ENCODE peak calls at places on chromosome 4, in ten cellular contexts. One of them, this sample, is unnamed.

GRCh38 chr4:7786040-7786439 is 153.6 kb downstream of the AFAP1 start:
- DNase-seq in activated naive CD8-positive, alpha-beta T cell treated with anti-CD3 and anti-CD28 coated beads, Interleukin-2, amount 50 U/mL, for 24 hours: no peak
- DNase-seq in COR-L47: no peak
- DNase-seq in iris pigment epithelial cell: no peak
- DNase-seq in activated CD4-positive, CD25-positive, alpha-beta regulatory T cell treated with anti-CD3 and anti-CD28 coated beads, Interleukin-2, amount 50 U/mL, for 72 hours: no peak
- DNase-seq in DMS79 treated with DMSO at 0.1 percent for 48 hours: no peak
- DNase-seq in activated T-helper 1 cell treated with anti-CD3 and anti-CD28 coated beads, Interleukin-12 subunit alpha, Interleukin-12 subunit beta, Interleukin-2, Interleukin-4 antibody, amounts not matched to agents 30 ng/mL and 10 ng/mL and 1 ng/mL, durations not matched to agents 14 hours and 24 hours and 36 hours: no peak
- DNase-seq in lung microvascular endothelial cell: no peak
- DNase-seq in mucosa of gallbladder: no peak
- DNase-seq in T1000: no peak
- DNase-seq in this sample: no peak

GRCh38 chr4:3613980-3614730 is 81.9 kb upstream of the LRPAP1 start:
- DNase-seq in activated CD4-positive, CD25-positive, alpha-beta regulatory T cell treated with anti-CD3 and anti-CD28 coated beads, Interleukin-2, amount 50 U/mL, for 72 hours: no peak
- DNase-seq in T1000: no peak
- DNase-seq in DMS79 treated with DMSO at 0.1 percent for 48 hours: peak; percentile 26
- DNase-seq in iris pigment epithelial cell: no peak
- DNase-seq in activated T-helper 1 cell treated with anti-CD3 and anti-CD28 coated beads, Interleukin-12 subunit alpha, Interleukin-12 subunit beta, Interleukin-2, Interleukin-4 antibody, amounts not matched to agents 30 ng/mL and 10 ng/mL and 1 ng/mL, durations not matched to agents 14 hours and 24 hours and 36 hours: no peak
- DNase-seq in activated naive CD8-positive, alpha-beta T cell treated with anti-CD3 and anti-CD28 coated beads, Interleukin-2, amount 50 U/mL, for 24 hours: no peak
- DNase-seq in lung microvascular endothelial cell: no peak
- DNase-seq in mucosa of gallbladder: peak; percentile 23
- DNase-seq in COR-L47: peak; percentile 79
- DNase-seq in this sample: no peak

GRCh38 chr4:8939160-8939855 is 67.7 kb upstream of the HMX1 start:
- DNase-seq in lung microvascular endothelial cell: no peak
- DNase-seq in T1000: no peak
- DNase-seq in COR-L47: no peak
- DNase-seq in mucosa of gallbladder: no peak
- DNase-seq in iris pigment epithelial cell: no peak
- DNase-seq in activated T-helper 1 cell treated with anti-CD3 and anti-CD28 coated beads, Interleukin-12 subunit alpha, Interleukin-12 subunit beta, Interleukin-2, Interleukin-4 antibody, amounts not matched to agents 30 ng/mL and 10 ng/mL and 1 ng/mL, durations not matched to agents 14 hours and 24 hours and 36 hours: no peak
- DNase-seq in activated CD4-positive, CD25-positive, alpha-beta regulatory T cell treated with anti-CD3 and anti-CD28 coated beads, Interleukin-2, amount 50 U/mL, for 72 hours: no peak
- DNase-seq in DMS79 treated with DMSO at 0.1 percent for 48 hours: no peak
- DNase-seq in activated naive CD8-positive, alpha-beta T cell treated with anti-CD3 and anti-CD28 coated beads, Interleukin-2, amount 50 U/mL, for 24 hours: no peak
- DNase-seq in this sample: no peak

GRCh38 chr4:8690811-8691775 is 98.5 kb downstream of the CPZ start:
- DNase-seq in lung microvascular endothelial cell: no peak
- DNase-seq in T1000: no peak
- DNase-seq in mucosa of gallbladder: no peak
- DNase-seq in activated naive CD8-positive, alpha-beta T cell treated with anti-CD3 and anti-CD28 coated beads, Interleukin-2, amount 50 U/mL, for 24 hours: no peak
- DNase-seq in iris pigment epithelial cell: no peak
- DNase-seq in COR-L47: no peak
- DNase-seq in activated CD4-positive, CD25-positive, alpha-beta regulatory T cell treated with anti-CD3 and anti-CD28 coated beads, Interleukin-2, amount 50 U/mL, for 72 hours: no peak
- DNase-seq in activated T-helper 1 cell treated with anti-CD3 and anti-CD28 coated beads, Interleukin-12 subunit alpha, Interleukin-12 subunit beta, Interleukin-2, Interleukin-4 antibody, amounts not matched to agents 30 ng/mL and 10 ng/mL and 1 ng/mL, durations not matched to agents 14 hours and 24 hours and 36 hours: no peak
- DNase-seq in DMS79 treated with DMSO at 0.1 percent for 48 hours: no peak
- DNase-seq in this sample: no peak

GRCh38 chr4:74087481-74087880 is 11.5 kb downstream of the CXCL2 start:
- DNase-seq in T1000: no peak
- DNase-seq in activated naive CD8-positive, alpha-beta T cell treated with anti-CD3 and anti-CD28 coated beads, Interleukin-2, amount 50 U/mL, for 24 hours: no peak
- DNase-seq in iris pigment epithelial cell: no peak
- DNase-seq in DMS79 treated with DMSO at 0.1 percent for 48 hours: no peak
- DNase-seq in lung microvascular endothelial cell: no peak
- DNase-seq in COR-L47: no peak
- DNase-seq in mucosa of gallbladder: no peak
- DNase-seq in activated T-helper 1 cell treated with anti-CD3 and anti-CD28 coated beads, Interleukin-12 subunit alpha, Interleukin-12 subunit beta, Interleukin-2, Interleukin-4 antibody, amounts not matched to agents 30 ng/mL and 10 ng/mL and 1 ng/mL, durations not matched to agents 14 hours and 24 hours and 36 hours: no peak
- DNase-seq in activated CD4-positive, CD25-positive, alpha-beta regulatory T cell treated with anti-CD3 and anti-CD28 coated beads, Interleukin-2, amount 50 U/mL, for 72 hours: no peak
- DNase-seq in this sample: no peak

GRCh38 chr4:143270266-143270838 is 66.3 kb upstream of the GAB1 start:
- DNase-seq in activated CD4-positive, CD25-positive, alpha-beta regulatory T cell treated with anti-CD3 and anti-CD28 coated beads, Interleukin-2, amount 50 U/mL, for 72 hours: no peak
- DNase-seq in iris pigment epithelial cell: no peak
- DNase-seq in lung microvascular endothelial cell: no peak
- DNase-seq in DMS79 treated with DMSO at 0.1 percent for 48 hours: no peak
- DNase-seq in activated naive CD8-positive, alpha-beta T cell treated with anti-CD3 and anti-CD28 coated beads, Interleukin-2, amount 50 U/mL, for 24 hours: no peak
- DNase-seq in COR-L47: no peak
- DNase-seq in mucosa of gallbladder: peak; percentile 15
- DNase-seq in activated T-helper 1 cell treated with anti-CD3 and anti-CD28 coated beads, Interleukin-12 subunit alpha, Interleukin-12 subunit beta, Interleukin-2, Interleukin-4 antibody, amounts not matched to agents 30 ng/mL and 10 ng/mL and 1 ng/mL, durations not matched to agents 14 hours and 24 hours and 36 hours: no peak
- DNase-seq in T1000: no peak
- DNase-seq in this sample: no peak

GRCh38 chr4:136036744-136037143 is 1495.5 kb downstream of the PCDH18 start:
- DNase-seq in T1000: peak; percentile 38
- DNase-seq in activated CD4-positive, CD25-positive, alpha-beta regulatory T cell treated with anti-CD3 and anti-CD28 coated beads, Interleukin-2, amount 50 U/mL, for 72 hours: no peak
- DNase-seq in DMS79 treated with DMSO at 0.1 percent for 48 hours: no peak
- DNase-seq in lung microvascular endothelial cell: no peak
- DNase-seq in mucosa of gallbladder: no peak
- DNase-seq in iris pigment epithelial cell: peak; percentile 96
- DNase-seq in COR-L47: no peak
- DNase-seq in activated naive CD8-positive, alpha-beta T cell treated with anti-CD3 and anti-CD28 coated beads, Interleukin-2, amount 50 U/mL, for 24 hours: no peak
- DNase-seq in activated T-helper 1 cell treated with anti-CD3 and anti-CD28 coated beads, Interleukin-12 subunit alpha, Interleukin-12 subunit beta, Interleukin-2, Interleukin-4 antibody, amounts not matched to agents 30 ng/mL and 10 ng/mL and 1 ng/mL, durations not matched to agents 14 hours and 24 hours and 36 hours: no peak
- DNase-seq in this sample: no peak

GRCh38 chr4:129145222-129145730 is 49.3 kb downstream of the C4orf33 start:
- DNase-seq in activated T-helper 1 cell treated with anti-CD3 and anti-CD28 coated beads, Interleukin-12 subunit alpha, Interleukin-12 subunit beta, Interleukin-2, Interleukin-4 antibody, amounts not matched to agents 30 ng/mL and 10 ng/mL and 1 ng/mL, durations not matched to agents 14 hours and 24 hours and 36 hours: no peak
- DNase-seq in COR-L47: no peak
- DNase-seq in activated naive CD8-positive, alpha-beta T cell treated with anti-CD3 and anti-CD28 coated beads, Interleukin-2, amount 50 U/mL, for 24 hours: no peak
- DNase-seq in activated CD4-positive, CD25-positive, alpha-beta regulatory T cell treated with anti-CD3 and anti-CD28 coated beads, Interleukin-2, amount 50 U/mL, for 72 hours: no peak
- DNase-seq in T1000: no peak
- DNase-seq in DMS79 treated with DMSO at 0.1 percent for 48 hours: no peak
- DNase-seq in mucosa of gallbladder: no peak
- DNase-seq in lung microvascular endothelial cell: no peak
- DNase-seq in iris pigment epithelial cell: no peak
- DNase-seq in this sample: no peak

GRCh38 chr4:121574618-121575017 is 122.2 kb downstream of the ANXA5 start:
- DNase-seq in lung microvascular endothelial cell: no peak
- DNase-seq in activated CD4-positive, CD25-positive, alpha-beta regulatory T cell treated with anti-CD3 and anti-CD28 coated beads, Interleukin-2, amount 50 U/mL, for 72 hours: no peak
- DNase-seq in activated T-helper 1 cell treated with anti-CD3 and anti-CD28 coated beads, Interleukin-12 subunit alpha, Interleukin-12 subunit beta, Interleukin-2, Interleukin-4 antibody, amounts not matched to agents 30 ng/mL and 10 ng/mL and 1 ng/mL, durations not matched to agents 14 hours and 24 hours and 36 hours: no peak
- DNase-seq in COR-L47: no peak
- DNase-seq in activated naive CD8-positive, alpha-beta T cell treated with anti-CD3 and anti-CD28 coated beads, Interleukin-2, amount 50 U/mL, for 24 hours: no peak
- DNase-seq in iris pigment epithelial cell: no peak
- DNase-seq in DMS79 treated with DMSO at 0.1 percent for 48 hours: no peak
- DNase-seq in T1000: no peak
- DNase-seq in mucosa of gallbladder: no peak
- DNase-seq in this sample: no peak

GRCh38 chr4:8294036-8294435 is 24.5 kb downstream of the HTRA3 start:
- DNase-seq in COR-L47: no peak
- DNase-seq in activated CD4-positive, CD25-positive, alpha-beta regulatory T cell treated with anti-CD3 and anti-CD28 coated beads, Interleukin-2, amount 50 U/mL, for 72 hours: no peak
- DNase-seq in mucosa of gallbladder: no peak
- DNase-seq in iris pigment epithelial cell: no peak
- DNase-seq in activated naive CD8-positive, alpha-beta T cell treated with anti-CD3 and anti-CD28 coated beads, Interleukin-2, amount 50 U/mL, for 24 hours: no peak
- DNase-seq in activated T-helper 1 cell treated with anti-CD3 and anti-CD28 coated beads, Interleukin-12 subunit alpha, Interleukin-12 subunit beta, Interleukin-2, Interleukin-4 antibody, amounts not matched to agents 30 ng/mL and 10 ng/mL and 1 ng/mL, durations not matched to agents 14 hours and 24 hours and 36 hours: no peak
- DNase-seq in DMS79 treated with DMSO at 0.1 percent for 48 hours: no peak
- DNase-seq in T1000: no peak
- DNase-seq in lung microvascular endothelial cell: no peak
- DNase-seq in this sample: no peak

GRCh38 chr4:181528570-181529184 is 714.5 kb upstream of the TENM3 start:
- DNase-seq in T1000: peak; percentile 4
- DNase-seq in activated CD4-positive, CD25-positive, alpha-beta regulatory T cell treated with anti-CD3 and anti-CD28 coated beads, Interleukin-2, amount 50 U/mL, for 72 hours: no peak
- DNase-seq in activated naive CD8-positive, alpha-beta T cell treated with anti-CD3 and anti-CD28 coated beads, Interleukin-2, amount 50 U/mL, for 24 hours: peak; percentile 23
- DNase-seq in COR-L47: peak; percentile 84
- DNase-seq in mucosa of gallbladder: peak; percentile 75
- DNase-seq in activated T-helper 1 cell treated with anti-CD3 and anti-CD28 coated beads, Interleukin-12 subunit alpha, Interleukin-12 subunit beta, Interleukin-2, Interleukin-4 antibody, amounts not matched to agents 30 ng/mL and 10 ng/mL and 1 ng/mL, durations not matched to agents 14 hours and 24 hours and 36 hours: no peak
- DNase-seq in DMS79 treated with DMSO at 0.1 percent for 48 hours: peak; percentile 13
- DNase-seq in lung microvascular endothelial cell: peak; percentile 22
- DNase-seq in iris pigment epithelial cell: peak; percentile 61
- DNase-seq in this sample: peak; percentile 99

GRCh38 chr4:29467044-29467717 is 1253.0 kb upstream of the PCDH7 start:
- DNase-seq in activated naive CD8-positive, alpha-beta T cell treated with anti-CD3 and anti-CD28 coated beads, Interleukin-2, amount 50 U/mL, for 24 hours: no peak
- DNase-seq in T1000: no peak
- DNase-seq in lung microvascular endothelial cell: no peak
- DNase-seq in iris pigment epithelial cell: peak; percentile 15
- DNase-seq in DMS79 treated with DMSO at 0.1 percent for 48 hours: no peak
- DNase-seq in mucosa of gallbladder: no peak
- DNase-seq in activated CD4-positive, CD25-positive, alpha-beta regulatory T cell treated with anti-CD3 and anti-CD28 coated beads, Interleukin-2, amount 50 U/mL, for 72 hours: no peak
- DNase-seq in COR-L47: no peak
- DNase-seq in activated T-helper 1 cell treated with anti-CD3 and anti-CD28 coated beads, Interleukin-12 subunit alpha, Interleukin-12 subunit beta, Interleukin-2, Interleukin-4 antibody, amounts not matched to agents 30 ng/mL and 10 ng/mL and 1 ng/mL, durations not matched to agents 14 hours and 24 hours and 36 hours: no peak
- DNase-seq in this sample: no peak

GRCh38 chr4:13656569-13656988 is 29.1 kb upstream of the BOD1L1 start:
- DNase-seq in activated T-helper 1 cell treated with anti-CD3 and anti-CD28 coated beads, Interleukin-12 subunit alpha, Interleukin-12 subunit beta, Interleukin-2, Interleukin-4 antibody, amounts not matched to agents 30 ng/mL and 10 ng/mL and 1 ng/mL, durations not matched to agents 14 hours and 24 hours and 36 hours: peak; percentile 48
- DNase-seq in T1000: peak; percentile 60
- DNase-seq in lung microvascular endothelial cell: peak; percentile 71
- DNase-seq in DMS79 treated with DMSO at 0.1 percent for 48 hours: peak; percentile 22
- DNase-seq in COR-L47: peak; percentile 21
- DNase-seq in mucosa of gallbladder: peak; percentile 54
- DNase-seq in iris pigment epithelial cell: peak; percentile 64
- DNase-seq in activated CD4-positive, CD25-positive, alpha-beta regulatory T cell treated with anti-CD3 and anti-CD28 coated beads, Interleukin-2, amount 50 U/mL, for 72 hours: peak; percentile 68
- DNase-seq in activated naive CD8-positive, alpha-beta T cell treated with anti-CD3 and anti-CD28 coated beads, Interleukin-2, amount 50 U/mL, for 24 hours: peak; percentile 69
- DNase-seq in this sample: peak; percentile 41

GRCh38 chr4:143721317-143721716 is 20.8 kb upstream of the FREM3 start:
- DNase-seq in activated T-helper 1 cell treated with anti-CD3 and anti-CD28 coated beads, Interleukin-12 subunit alpha, Interleukin-12 subunit beta, Interleukin-2, Interleukin-4 antibody, amounts not matched to agents 30 ng/mL and 10 ng/mL and 1 ng/mL, durations not matched to agents 14 hours and 24 hours and 36 hours: no peak
- DNase-seq in mucosa of gallbladder: no peak
- DNase-seq in T1000: no peak
- DNase-seq in activated naive CD8-positive, alpha-beta T cell treated with anti-CD3 and anti-CD28 coated beads, Interleukin-2, amount 50 U/mL, for 24 hours: no peak
- DNase-seq in lung microvascular endothelial cell: peak; percentile 72
- DNase-seq in COR-L47: no peak
- DNase-seq in DMS79 treated with DMSO at 0.1 percent for 48 hours: no peak
- DNase-seq in iris pigment epithelial cell: no peak
- DNase-seq in activated CD4-positive, CD25-positive, alpha-beta regulatory T cell treated with anti-CD3 and anti-CD28 coated beads, Interleukin-2, amount 50 U/mL, for 72 hours: no peak
- DNase-seq in this sample: no peak

GRCh38 chr4:7027913-7028312 is 15.3 kb upstream of the TADA2B start:
- DNase-seq in T1000: no peak
- DNase-seq in mucosa of gallbladder: no peak
- DNase-seq in activated naive CD8-positive, alpha-beta T cell treated with anti-CD3 and anti-CD28 coated beads, Interleukin-2, amount 50 U/mL, for 24 hours: no peak
- DNase-seq in activated CD4-positive, CD25-positive, alpha-beta regulatory T cell treated with anti-CD3 and anti-CD28 coated beads, Interleukin-2, amount 50 U/mL, for 72 hours: no peak
- DNase-seq in activated T-helper 1 cell treated with anti-CD3 and anti-CD28 coated beads, Interleukin-12 subunit alpha, Interleukin-12 subunit beta, Interleukin-2, Interleukin-4 antibody, amounts not matched to agents 30 ng/mL and 10 ng/mL and 1 ng/mL, durations not matched to agents 14 hours and 24 hours and 36 hours: no peak
- DNase-seq in DMS79 treated with DMSO at 0.1 percent for 48 hours: no peak
- DNase-seq in COR-L47: no peak
- DNase-seq in iris pigment epithelial cell: no peak
- DNase-seq in lung microvascular endothelial cell: no peak
- DNase-seq in this sample: no peak

GRCh38 chr4:7705062-7705461 is 234.6 kb downstream of the AFAP1 start:
- DNase-seq in T1000: no peak
- DNase-seq in activated T-helper 1 cell treated with anti-CD3 and anti-CD28 coated beads, Interleukin-12 subunit alpha, Interleukin-12 subunit beta, Interleukin-2, Interleukin-4 antibody, amounts not matched to agents 30 ng/mL and 10 ng/mL and 1 ng/mL, durations not matched to agents 14 hours and 24 hours and 36 hours: no peak
- DNase-seq in DMS79 treated with DMSO at 0.1 percent for 48 hours: no peak
- DNase-seq in mucosa of gallbladder: no peak
- DNase-seq in activated naive CD8-positive, alpha-beta T cell treated with anti-CD3 and anti-CD28 coated beads, Interleukin-2, amount 50 U/mL, for 24 hours: no peak
- DNase-seq in activated CD4-positive, CD25-positive, alpha-beta regulatory T cell treated with anti-CD3 and anti-CD28 coated beads, Interleukin-2, amount 50 U/mL, for 72 hours: no peak
- DNase-seq in iris pigment epithelial cell: no peak
- DNase-seq in COR-L47: no peak
- DNase-seq in lung microvascular endothelial cell: no peak
- DNase-seq in this sample: no peak

GRCh38 chr4:35500812-35501211 is 743.5 kb downstream of the ARAP2 start:
- DNase-seq in iris pigment epithelial cell: no peak
- DNase-seq in activated naive CD8-positive, alpha-beta T cell treated with anti-CD3 and anti-CD28 coated beads, Interleukin-2, amount 50 U/mL, for 24 hours: no peak
- DNase-seq in T1000: no peak
- DNase-seq in activated T-helper 1 cell treated with anti-CD3 and anti-CD28 coated beads, Interleukin-12 subunit alpha, Interleukin-12 subunit beta, Interleukin-2, Interleukin-4 antibody, amounts not matched to agents 30 ng/mL and 10 ng/mL and 1 ng/mL, durations not matched to agents 14 hours and 24 hours and 36 hours: no peak
- DNase-seq in activated CD4-positive, CD25-positive, alpha-beta regulatory T cell treated with anti-CD3 and anti-CD28 coated beads, Interleukin-2, amount 50 U/mL, for 72 hours: no peak
- DNase-seq in mucosa of gallbladder: no peak
- DNase-seq in COR-L47: no peak
- DNase-seq in DMS79 treated with DMSO at 0.1 percent for 48 hours: no peak
- DNase-seq in lung microvascular endothelial cell: no peak
- DNase-seq in this sample: peak; percentile 76

GRCh38 chr4:76058302-76058701 is 16.2 kb upstream of the ART3 start:
- DNase-seq in mucosa of gallbladder: no peak
- DNase-seq in lung microvascular endothelial cell: no peak
- DNase-seq in iris pigment epithelial cell: no peak
- DNase-seq in COR-L47: no peak
- DNase-seq in DMS79 treated with DMSO at 0.1 percent for 48 hours: no peak
- DNase-seq in activated CD4-positive, CD25-positive, alpha-beta regulatory T cell treated with anti-CD3 and anti-CD28 coated beads, Interleukin-2, amount 50 U/mL, for 72 hours: no peak
- DNase-seq in activated T-helper 1 cell treated with anti-CD3 and anti-CD28 coated beads, Interleukin-12 subunit alpha, Interleukin-12 subunit beta, Interleukin-2, Interleukin-4 antibody, amounts not matched to agents 30 ng/mL and 10 ng/mL and 1 ng/mL, durations not matched to agents 14 hours and 24 hours and 36 hours: no peak
- DNase-seq in T1000: no peak
- DNase-seq in activated naive CD8-positive, alpha-beta T cell treated with anti-CD3 and anti-CD28 coated beads, Interleukin-2, amount 50 U/mL, for 24 hours: no peak
- DNase-seq in this sample: no peak

GRCh38 chr4:107838138-107838618 is 13.4 kb downstream of the SGMS2 start:
- DNase-seq in lung microvascular endothelial cell: peak; percentile 21
- DNase-seq in iris pigment epithelial cell: peak; percentile 63
- DNase-seq in T1000: no peak
- DNase-seq in COR-L47: no peak
- DNase-seq in activated CD4-positive, CD25-positive, alpha-beta regulatory T cell treated with anti-CD3 and anti-CD28 coated beads, Interleukin-2, amount 50 U/mL, for 72 hours: no peak
- DNase-seq in DMS79 treated with DMSO at 0.1 percent for 48 hours: no peak
- DNase-seq in activated naive CD8-positive, alpha-beta T cell treated with anti-CD3 and anti-CD28 coated beads, Interleukin-2, amount 50 U/mL, for 24 hours: no peak
- DNase-seq in mucosa of gallbladder: no peak
- DNase-seq in activated T-helper 1 cell treated with anti-CD3 and anti-CD28 coated beads, Interleukin-12 subunit alpha, Interleukin-12 subunit beta, Interleukin-2, Interleukin-4 antibody, amounts not matched to agents 30 ng/mL and 10 ng/mL and 1 ng/mL, durations not matched to agents 14 hours and 24 hours and 36 hours: no peak
- DNase-seq in this sample: no peak

GRCh38 chr4:156976147-156976546 is 4.5 kb upstream of the PDGFC start:
- DNase-seq in iris pigment epithelial cell: peak; percentile 95
- DNase-seq in activated CD4-positive, CD25-positive, alpha-beta regulatory T cell treated with anti-CD3 and anti-CD28 coated beads, Interleukin-2, amount 50 U/mL, for 72 hours: no peak
- DNase-seq in COR-L47: no peak
- DNase-seq in DMS79 treated with DMSO at 0.1 percent for 48 hours: no peak
- DNase-seq in T1000: no peak
- DNase-seq in activated naive CD8-positive, alpha-beta T cell treated with anti-CD3 and anti-CD28 coated beads, Interleukin-2, amount 50 U/mL, for 24 hours: no peak
- DNase-seq in mucosa of gallbladder: no peak
- DNase-seq in activated T-helper 1 cell treated with anti-CD3 and anti-CD28 coated beads, Interleukin-12 subunit alpha, Interleukin-12 subunit beta, Interleukin-2, Interleukin-4 antibody, amounts not matched to agents 30 ng/mL and 10 ng/mL and 1 ng/mL, durations not matched to agents 14 hours and 24 hours and 36 hours: no peak
- DNase-seq in lung microvascular endothelial cell: peak; percentile 88
- DNase-seq in this sample: no peak

GRCh38 chr4:1417522-1418390 is 11.5 kb upstream of the NKX1-1 start:
- DNase-seq in lung microvascular endothelial cell: no peak
- DNase-seq in COR-L47: no peak
- DNase-seq in T1000: no peak
- DNase-seq in iris pigment epithelial cell: no peak
- DNase-seq in activated naive CD8-positive, alpha-beta T cell treated with anti-CD3 and anti-CD28 coated beads, Interleukin-2, amount 50 U/mL, for 24 hours: peak; percentile 1
- DNase-seq in mucosa of gallbladder: no peak
- DNase-seq in activated CD4-positive, CD25-positive, alpha-beta regulatory T cell treated with anti-CD3 and anti-CD28 coated beads, Interleukin-2, amount 50 U/mL, for 72 hours: no peak
- DNase-seq in activated T-helper 1 cell treated with anti-CD3 and anti-CD28 coated beads, Interleukin-12 subunit alpha, Interleukin-12 subunit beta, Interleukin-2, Interleukin-4 antibody, amounts not matched to agents 30 ng/mL and 10 ng/mL and 1 ng/mL, durations not matched to agents 14 hours and 24 hours and 36 hours: no peak
- DNase-seq in DMS79 treated with DMSO at 0.1 percent for 48 hours: no peak
- DNase-seq in this sample: no peak

GRCh38 chr4:143431526-143432257 is 81.8 kb upstream of the SMARCA5 start:
- DNase-seq in T1000: no peak
- DNase-seq in COR-L47: no peak
- DNase-seq in activated naive CD8-positive, alpha-beta T cell treated with anti-CD3 and anti-CD28 coated beads, Interleukin-2, amount 50 U/mL, for 24 hours: no peak
- DNase-seq in mucosa of gallbladder: no peak
- DNase-seq in lung microvascular endothelial cell: no peak
- DNase-seq in activated T-helper 1 cell treated with anti-CD3 and anti-CD28 coated beads, Interleukin-12 subunit alpha, Interleukin-12 subunit beta, Interleukin-2, Interleukin-4 antibody, amounts not matched to agents 30 ng/mL and 10 ng/mL and 1 ng/mL, durations not matched to agents 14 hours and 24 hours and 36 hours: no peak
- DNase-seq in iris pigment epithelial cell: no peak
- DNase-seq in activated CD4-positive, CD25-positive, alpha-beta regulatory T cell treated with anti-CD3 and anti-CD28 coated beads, Interleukin-2, amount 50 U/mL, for 72 hours: no peak
- DNase-seq in DMS79 treated with DMSO at 0.1 percent for 48 hours: no peak
- DNase-seq in this sample: no peak

This sample was measured in NCI-H146.